ENCODE peak calls at places on chromosomes 16 and 17, in eight cellular contexts. J is lung; I is adrenal gland; S is ovary; E is stomach; F is Peyer's patch; A is IMR-90; V is naive thymus-derived CD4-positive, alpha-beta T cell. M is an unnamed sample.

GRCh38 chr17:80468781-80469533 is 7.5 kb downstream of the NPTX1 start:
- DNase-seq in J (no peak), I (no peak), S (no peak), E (no peak), F (no peak), A (no peak), V (no peak), M (no peak)

GRCh38 chr17:8041249-8041928 is 2.5 kb downstream of the ALOX15B start:
- DNase-seq in J (no peak), I (peak; percentile 46), S (no peak), E (peak; percentile 58), F (peak; percentile 66), A (peak; percentile 73), V (peak; percentile 28), M (no peak)

GRCh38 chr16:56288019-56288418 is 96.7 kb downstream of the GNAO1 start:
- DNase-seq in J (no peak), I (no peak), S (no peak), E (no peak), F (no peak), A (no peak), V (no peak), M (no peak)

GRCh38 chr17:77124192-77124908 is 16.4 kb upstream of the SEC14L1 start:
- DNase-seq in J (no peak), I (peak; percentile 50), S (no peak), E (peak; percentile 65), F (no peak), A (peak; percentile 68), V (no peak), M (peak; percentile 71)

GRCh38 chr17:50865868-50866260 is 290 bp downstream of the TOB1 start:
- DNase-seq in J (no peak), I (no peak), S (no peak), E (no peak), F (no peak), A (no peak), V (no peak), M (no peak)

GRCh38 chr16:11994187-11995119 is 17.9 kb downstream of the SNX29 start:
- DNase-seq in J (no peak), I (peak; percentile 27), S (no peak), E (no peak), F (peak; percentile 56), A (peak; percentile 28), V (no peak), M (no peak)

GRCh38 chr16:77918792-77919707 is 103.3 kb upstream of the CLEC3A start:
- DNase-seq in J (no peak), I (no peak), S (no peak), E (no peak), F (no peak), A (peak; percentile 78), V (no peak), M (no peak)

GRCh38 chr17:78118801-78119241 is 9.7 kb downstream of the TMC6 start:
- DNase-seq in J (no peak), I (no peak), S (no peak), E (no peak), F (no peak), A (no peak), V (no peak), M (no peak)

GRCh38 chr17:81581758-81582157 is 29.6 kb upstream of the FAAP100 start:
- DNase-seq in J (no peak), I (no peak), S (no peak), E (no peak), F (no peak), A (no peak), V (no peak), M (no peak)

GRCh38 chr17:42548070-42548837 is 4.5 kb upstream of the HSD17B1 start:
- DNase-seq in J (peak; percentile 86), I (peak; percentile 73), S (peak; percentile 83), E (peak; percentile 94), F (peak; percentile 96), A (no peak), V (peak; percentile 68), M (peak; percentile 62)

GRCh38 chr17:28896884-28897768 is at the start of gene FLOT2:
- DNase-seq in J (peak; percentile 83), I (peak; percentile 86), S (peak; percentile 77), E (peak; percentile 54), F (peak; percentile 86), A (peak; percentile 30), V (peak; percentile 77), M (peak; percentile 64)

GRCh38 chr17:39077252-39077651 is 74.2 kb downstream of the PLXDC1 start:
- DNase-seq in J (no peak), I (no peak), S (no peak), E (no peak), F (no peak), A (no peak), V (no peak), M (no peak)

GRCh38 chr16:56855936-56856335 is 9.1 kb upstream of the SLC12A3 start:
- DNase-seq in J (no peak), I (no peak), S (no peak), E (no peak), F (no peak), A (no peak), V (no peak), M (no peak)

GRCh38 chr17:20010099-20010863 is 1.1 kb downstream of the SPECC1 start:
- DNase-seq in J (no peak), I (peak; percentile 55), S (peak; percentile 65), E (peak; percentile 45), F (peak; percentile 55), A (peak; percentile 61), V (peak; percentile 10), M (peak; percentile 20)

GRCh38 chr17:39835038-39835786 is 28.9 kb downstream of the IKZF3 start:
- DNase-seq in J (no peak), I (no peak), S (no peak), E (no peak), F (no peak), A (no peak), V (no peak), M (no peak)

GRCh38 chr16:626787-627457 is 3.9 kb upstream of the WFIKKN1 start:
- DNase-seq in J (peak; percentile 31), I (peak; percentile 93), S (peak; percentile 86), E (no peak), F (no peak), A (peak; percentile 97), V (no peak), M (no peak)

GRCh38 chr16:17370233-17371013 is 100.3 kb downstream of the XYLT1 start:
- DNase-seq in J (no peak), I (no peak), S (no peak), E (no peak), F (peak; percentile 51), A (peak; percentile 69), V (no peak), M (no peak)

GRCh38 chr17:35804658-35805192 is 4.6 kb upstream of the TAF15 start:
- DNase-seq in J (peak; percentile 54), I (peak; percentile 74), S (no peak), E (peak; percentile 44), F (peak; percentile 73), A (peak; percentile 92), V (peak; percentile 65), M (no peak)

GRCh38 chr17:5825717-5826330 is 241.5 kb upstream of the NLRP1 start:
- DNase-seq in J (no peak), I (no peak), S (no peak), E (no peak), F (no peak), A (peak; percentile 83), V (no peak), M (no peak)

GRCh38 chr16:20897253-20897896 is 2.8 kb downstream of the DCUN1D3 start:
- DNase-seq in J (no peak), I (peak; percentile 55), S (no peak), E (no peak), F (peak; percentile 60), A (peak; percentile 71), V (no peak), M (no peak)

DNA sequence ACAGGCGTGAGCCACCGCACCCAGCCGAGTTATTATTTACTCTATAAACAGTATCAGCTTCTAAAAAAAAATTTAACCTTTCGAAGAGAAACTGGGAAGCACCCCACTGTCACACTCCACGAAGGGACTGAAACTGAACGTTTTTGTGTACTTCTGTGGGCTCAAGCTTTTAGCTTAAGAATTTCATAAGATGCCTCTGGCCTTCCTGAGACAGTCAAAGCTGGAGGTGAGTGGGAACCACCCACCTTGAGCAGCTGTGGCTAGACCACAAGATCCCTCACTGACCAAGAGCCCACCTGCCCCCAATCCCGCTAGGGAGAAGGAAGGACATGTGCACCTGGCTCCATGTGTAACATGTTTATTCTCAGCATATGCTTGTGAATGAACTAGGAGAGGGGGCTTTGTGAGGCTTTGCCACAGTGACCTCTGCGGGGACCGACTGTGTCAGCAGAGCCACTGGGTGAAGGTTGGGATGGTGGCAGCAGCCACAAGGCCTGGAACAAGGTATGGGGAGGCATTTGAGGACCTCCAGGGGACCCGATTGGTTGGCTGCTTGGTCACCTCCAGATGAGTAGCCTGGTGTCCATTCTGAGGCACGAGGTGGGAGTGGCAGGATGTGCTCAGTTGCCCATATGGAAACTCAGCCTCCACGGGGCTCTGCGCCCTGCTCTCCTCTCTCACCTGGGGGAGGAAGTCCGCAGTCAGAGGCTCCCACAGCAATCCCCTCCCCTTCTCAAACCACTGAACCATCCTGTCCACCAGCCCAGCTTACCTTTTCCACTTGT is 4.8 kb downstream of the DPEP3 start:
- DNase-seq in J (no peak), I (no peak), S (no peak), E (no peak), F (no peak), A (no peak), V (no peak), M (no peak)
- H3K27ac ChIP-seq in J (no peak overlapping the region), I (no peak overlapping the region), S (no peak overlapping the region), E (no peak overlapping the region), F (no peak overlapping the region), A (no peak overlapping the region), V (no peak overlapping the region), M (no peak overlapping the region)

DNA sequence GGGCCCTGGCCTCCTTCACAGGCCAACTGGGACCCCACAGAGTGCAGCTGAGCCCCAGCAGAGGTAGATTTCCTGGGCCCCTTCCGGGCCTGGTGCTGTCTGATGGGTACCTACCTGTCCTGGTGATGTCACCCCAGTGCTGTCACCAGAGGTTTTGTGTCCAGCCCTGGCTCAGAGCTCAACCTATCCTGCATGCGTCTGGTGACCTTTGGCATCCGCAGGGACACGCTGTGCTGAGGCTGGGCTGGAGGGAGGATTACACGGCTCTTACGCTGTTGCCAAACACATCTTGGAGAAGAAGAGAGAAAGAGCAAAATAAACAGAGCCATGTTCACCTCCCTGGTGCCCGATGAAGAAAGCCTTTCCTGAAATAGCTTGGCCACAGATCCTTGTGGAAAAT is 70.6 kb upstream of the MED9 start:
- DNase-seq in J (no peak), I (no peak), S (no peak), E (no peak), F (no peak), A (no peak), V (no peak), M (no peak)
- H3K4me3 ChIP-seq in J (no peak overlapping the region), I (no peak overlapping the region), S (no peak overlapping the region), E (no peak overlapping the region), F (no peak overlapping the region), A (no peak overlapping the region), V (no peak overlapping the region), M (no peak overlapping the region)

DNA sequence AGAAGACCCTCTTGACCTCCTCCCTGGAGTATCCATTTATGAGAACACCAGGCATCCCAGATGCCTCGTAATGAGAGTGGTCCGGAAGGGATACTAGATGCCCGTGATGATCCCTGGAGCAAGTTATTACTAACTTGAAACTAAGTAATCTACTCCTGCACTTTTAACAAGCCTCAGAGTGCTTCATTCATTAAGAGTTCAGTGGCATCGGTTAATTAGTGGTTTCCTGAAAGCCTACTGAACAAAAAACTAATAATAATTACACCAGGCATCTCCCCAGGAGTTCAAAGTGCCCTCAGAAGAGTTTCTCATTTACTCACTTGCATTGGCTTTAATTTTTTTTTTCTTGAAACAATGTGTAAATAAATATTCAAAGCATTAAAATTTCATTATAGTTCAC is 22.2 kb downstream of the ZNF75A start:
- DNase-seq in J (no peak), I (no peak), S (no peak), E (no peak), F (no peak), A (no peak), V (no peak), M (no peak)
- H3K9me3 ChIP-seq in J (peaks cover 16% of the 10 kb centered on the region), I (peaks cover 12% of the 10 kb centered on the region), S (no peaks in the 10 kb centered on the region), E (peaks cover 52% of the 10 kb centered on the region), F (peaks cover 5% of the 10 kb centered on the region), A (peaks cover 10% of the 10 kb centered on the region), V (peaks cover 23% of the 10 kb centered on the region), M (peaks cover 70% of the 10 kb centered on the region)

GRCh38 chr17:40873255-40873654 is 6.2 kb upstream of the KRT12 start:
- DNase-seq in J (no peak), I (no peak), S (no peak), E (no peak), F (no peak), A (no peak), V (no peak), M (no peak)
- H3K27ac ChIP-seq in J (no peak overlapping the region), I (no peak overlapping the region), S (no peak overlapping the region), E (no peak overlapping the region), F (no peak overlapping the region), A (no peak overlapping the region), V (no peak overlapping the region), M (no peak overlapping the region)